ENCODE peak calls at places on chromosomes 3 and 15, in ten cellular contexts. T is activated T-cell treated with anti-CD3 and anti-CD28 coated beads, Interleukin-2, amount 50 U/mL, for 1 hour; Z is activated T-helper 1 cell treated with anti-CD3 and anti-CD28 coated beads, Interleukin-12 subunit alpha, Interleukin-12 subunit beta, Interleukin-2, Interleukin-4 antibody, amounts not matched to agents 30 ng/mL and 10 ng/mL and 1 ng/mL, durations not matched to agents 14 hours and 24 hours and 36 hours; L is GM04504; O is activated effector memory CD4-positive, alpha-beta T cell treated with anti-CD3 and anti-CD28 coated beads, Interleukin-2, amount 50 U/mL, for 16 hours; W is NCI-H1092; N is NCI-H460; G is naive thymus-derived CD8-positive, alpha-beta T cell; C is IMR-90; R is stimulated activated CD4-positive, alpha-beta T cell treated with anti-CD3 and anti-CD28 coated beads, Interleukin-12 subunit alpha, Interleukin-12 subunit beta, amount 100 ng/mL, for 24 hours. Y is an unnamed sample.
A peak's percentile ranks its signal among the peaks of the same experiment; 100 is the strongest.

GRCh38 chr3:123320224-123320623 is 118.5 kb downstream of the SEC22A start:
- DNase-seq in L (no peak), N (no peak), G (no peak), R (no peak), O (no peak), T (no peak), W (no peak), Z (no peak), C (no peak), Y (no peak)

GRCh38 chr15:82850731-82851130 is 41.3 kb downstream of the WHAMM start:
- DNase-seq in C (no peak), Z (no peak), T (no peak), W (no peak), O (peak; percentile 45), N (no peak), G (no peak), R (no peak), L (no peak), Y (no peak)

GRCh38 chr15:45521596-45522167 is 873 bp downstream of the SLC30A4 start:
- DNase-seq in C (no peak), T (no peak), L (no peak), R (no peak), N (no peak), G (no peak), Z (no peak), O (no peak), W (no peak), Y (no peak)

GRCh38 chr3:16300282-16300681 is 35.3 kb downstream of the OXNAD1 start:
- DNase-seq in R (no peak), O (no peak), G (no peak), Z (no peak), W (no peak), C (no peak), N (no peak), L (no peak), T (no peak), Y (no peak)

GRCh38 chr15:53447053-53447574 is 312.3 kb downstream of the WDR72 start:
- DNase-seq in R (no peak), W (no peak), T (no peak), G (no peak), Z (no peak), L (no peak), O (no peak), C (no peak), N (no peak), Y (no peak)

GRCh38 chr3:29430558-29430971 is 149.7 kb downstream of the RBMS3 start:
- DNase-seq in T (no peak), W (no peak), R (no peak), G (no peak), L (peak; percentile 42), N (no peak), O (no peak), Z (no peak), C (peak; percentile 75), Y (no peak)

GRCh38 chr3:48708481-48708889 is 8.5 kb downstream of the IP6K2 start:
- DNase-seq in O (no peak), C (peak; percentile 75), R (no peak), L (no peak), Z (no peak), W (no peak), T (no peak), G (no peak), N (no peak), Y (no peak)

GRCh38 chr15:75171408-75171807 is 30.3 kb upstream of the C15orf39 start:
- DNase-seq in O (peak; percentile 59), Z (peak; percentile 43), W (no peak), G (no peak), R (peak; percentile 35), N (no peak), T (no peak), L (peak; percentile 31), C (peak; percentile 90), Y (peak; percentile 72)

GRCh38 chr3:125011941-125012340 is 43.9 kb downstream of the HEG1 start:
- DNase-seq in Z (no peak), T (no peak), G (no peak), R (no peak), N (no peak), W (no peak), O (no peak), C (peak; percentile 40), L (no peak), Y (no peak)

GRCh38 chr3:52197842-52198625 is at the start of gene ALAS1:
- DNase-seq in Z (peak; percentile 96), G (peak; percentile 85), W (peak; percentile 75), O (peak; percentile 98), T (peak; percentile 97), R (peak; percentile 92), N (peak; percentile 76), L (peak; percentile 73), C (peak; percentile 82), Y (peak; percentile 97)

GRCh38 chr3:18885612-18886011 is 262.7 kb upstream of the KCNH8 start:
- DNase-seq in Z (no peak), O (no peak), C (no peak), L (no peak), W (no peak), T (no peak), N (no peak), R (no peak), G (no peak), Y (no peak)

GRCh38 chr15:48052871-48053383 is 67.9 kb upstream of the SLC24A5 start:
- DNase-seq in R (no peak), L (no peak), O (no peak), G (no peak), Z (no peak), C (no peak), N (no peak), W (no peak), T (no peak), Y (no peak)

GRCh38 chr3:112134335-112135124 is 1.5 kb upstream of the GCSAM start:
- DNase-seq in C (no peak), Z (no peak), R (no peak), O (no peak), W (no peak), N (no peak), G (no peak), L (no peak), T (no peak), Y (peak; percentile 31)

GRCh38 chr3:196219970-196220311 is 3.6 kb downstream of the SLC51A start:
- DNase-seq in W (no peak), C (no peak), R (no peak), N (no peak), L (no peak), Z (no peak), T (no peak), G (no peak), O (no peak), Y (no peak)

GRCh38 chr3:15269091-15269989 is 63.0 kb downstream of the SH3BP5 start:
- DNase-seq in W (no peak), N (peak; percentile 90), T (peak; percentile 84), G (peak; percentile 61), L (peak; percentile 53), C (peak; percentile 96), Z (peak; percentile 87), R (peak; percentile 79), O (peak; percentile 95), Y (peak; percentile 91)

GRCh38 chr15:95448531-95449210 is 881.8 kb upstream of the NR2F2 start:
- DNase-seq in L (no peak), R (no peak), N (no peak), T (no peak), G (no peak), Z (no peak), C (peak; percentile 54), W (no peak), O (no peak), Y (no peak)

GRCh38 chr15:99486371-99487336 is 79.1 kb upstream of the MEF2A start:
- DNase-seq in W (peak; percentile 56), R (no peak), N (no peak), Z (no peak), C (peak; percentile 60), L (peak; percentile 72), G (no peak), O (no peak), T (no peak), Y (no peak)

GRCh38 chr3:197942956-197943556 is 6.9 kb upstream of the RPL35A start:
- DNase-seq in G (peak; percentile 35), N (no peak), O (no peak), L (no peak), R (no peak), W (no peak), C (peak; percentile 61), T (no peak), Z (peak; percentile 20), Y (no peak)

GRCh38 chr3:65907232-65908130 is 131.2 kb downstream of the MAGI1 start:
- DNase-seq in G (no peak), Z (no peak), O (no peak), R (no peak), W (no peak), T (no peak), L (no peak), N (no peak), C (no peak), Y (no peak)

GRCh38 chr3:8662594-8662993 is 18.0 kb upstream of the SSUH2 start:
- DNase-seq in R (no peak), W (no peak), L (no peak), G (no peak), C (no peak), O (no peak), N (no peak), T (no peak), Z (no peak), Y (no peak)

GRCh38 chr15:46061002-46061401 is 426.2 kb downstream of the SQOR start:
- DNase-seq in N (no peak), Z (no peak), R (no peak), W (no peak), G (no peak), O (no peak), L (no peak), C (no peak), T (no peak), Y (no peak)

GRCh38 chr3:13132281-13132680 is 59.1 kb upstream of the IQSEC1 start:
- DNase-seq in Z (no peak), C (no peak), W (no peak), G (no peak), N (no peak), R (no peak), L (no peak), T (no peak), O (no peak), Y (no peak)

GRCh38 chr3:161386991-161387390 is 15.7 kb upstream of the SPTSSB start:
- DNase-seq in W (no peak), Z (no peak), C (no peak), O (no peak), N (no peak), L (no peak), T (no peak), G (no peak), R (no peak), Y (no peak)

GRCh38 chr3:187150599-187150998 is 11.3 kb upstream of the RPL39L start:
- DNase-seq in W (no peak), Z (peak; percentile 44), O (peak; percentile 89), C (no peak), T (peak; percentile 67), G (peak; percentile 42), N (peak; percentile 7), R (peak; percentile 57), L (no peak), Y (peak; percentile 35)

GRCh38 chr3:48952510-48953118 is 34.0 kb downstream of the ARIH2 start:
- DNase-seq in C (no peak), N (no peak), T (peak; percentile 56), R (peak; percentile 14), L (no peak), O (peak; percentile 81), W (no peak), G (peak; percentile 40), Z (no peak), Y (no peak)

GRCh38 chr3:157347577-157348303 is 88.9 kb upstream of the PTX3 start:
- DNase-seq in R (no peak), C (no peak), Z (no peak), N (no peak), O (no peak), L (no peak), W (no peak), T (no peak), G (no peak), Y (no peak)

GRCh38 chr3:172564499-172564898 is 41.3 kb upstream of the TNFSF10 start:
- DNase-seq in O (no peak), C (no peak), R (no peak), T (no peak), L (no peak), Z (no peak), N (no peak), G (no peak), W (no peak), Y (no peak)

GRCh38 chr15:84082739-84083138 is 152.8 kb upstream of the GOLGA6L4 start:
- DNase-seq in T (no peak), Z (no peak), C (no peak), O (no peak), G (no peak), R (no peak), L (no peak), W (no peak), N (no peak), Y (no peak)

Y was measured in T-helper 2 cell treated with Interferon-gamma antibody and Interleukin-4, amounts not matched to agents 5 μg/mL and 100 μg/mL, for 36 hours.